ENCODE peak calls at places on chromosomes 12 and 14, in seven cellular contexts. Y is mesenchymal stem cell, U is H9, K is IMR-90, H is mesendoderm, Z is trophoblast cell, M is H1. E is an unnamed sample.

GRCh38 chr12:52871291-52871961 is 22.6 kb upstream of the KRT78 start:
- DNase-seq in H (peak), Z (peak), M (no peak), U (no peak), K (peak), Y (peak), E (no peak)

GRCh38 chr14:83164591-83164990 is 1630.9 kb upstream of the SEL1L start:
- DNase-seq in K (no peak), Z (no peak), U (no peak), Y (no peak), M (no peak), H (no peak), E (no peak)

GRCh38 chr12:1593232-1594044 is 943 bp downstream of the FBXL14 start:
- DNase-seq in U (peak), H (peak), K (no peak), Y (peak), Z (peak), M (no peak), E (no peak)

GRCh38 chr12:52523825-52524224 is 3.6 kb upstream of the KRT5 start:
- DNase-seq in Z (peak), U (no peak), K (no peak), Y (no peak), M (no peak), H (no peak), E (no peak)

GRCh38 chr14:102986810-102987579 is 64.5 kb downstream of the AMN start:
- DNase-seq in Z (no peak), K (peak), U (no peak), Y (peak), H (no peak), M (no peak), E (no peak)

GRCh38 chr12:86521870-86522269 is 265.7 kb upstream of the MGAT4C start:
- DNase-seq in M (no peak), Y (no peak), K (no peak), U (no peak), H (no peak), Z (no peak), E (no peak)

GRCh38 chr12:1928439-1929121 is 10.1 kb upstream of the CACNA2D4 start:
- DNase-seq in U (peak), Y (no peak), Z (no peak), H (no peak), K (no peak), M (no peak), E (no peak)

GRCh38 chr12:21775130-21775920 is 819 bp upstream of the KCNJ8 start:
- DNase-seq in U (no peak), K (no peak), Y (no peak), H (peak), M (no peak), Z (no peak), E (no peak)

GRCh38 chr12:32107376-32108267 is 975 bp downstream of the BICD1 start:
- DNase-seq in Y (peak), U (no peak), M (no peak), Z (peak), H (peak), K (peak), E (peak)

GRCh38 chr12:112971248-112971647 is 7.1 kb upstream of the OAS2 start:
- DNase-seq in U (no peak), Y (no peak), Z (no peak), M (no peak), H (no peak), K (peak), E (no peak)

GRCh38 chr14:22614240-22614799 is 16.2 kb downstream of the ABHD4 start:
- DNase-seq in Y (peak), K (peak), M (no peak), Z (peak), H (peak), U (no peak), E (no peak)

GRCh38 chr14:79670811-79671210 is 540.5 kb downstream of the DIO2 start:
- DNase-seq in U (no peak), H (no peak), Y (no peak), K (no peak), Z (peak), M (no peak), E (no peak)

GRCh38 chr12:24728366-24728765 is 220.5 kb downstream of the BCAT1 start:
- DNase-seq in U (no peak), Z (peak), K (peak), M (no peak), Y (peak), H (peak), E (no peak)

GRCh38 chr12:52924764-52925716 is 20.2 kb upstream of the KRT8 start:
- DNase-seq in K (peak), U (peak), H (peak), Y (peak), M (no peak), Z (peak), E (no peak)

GRCh38 chr12:76460807-76461206 is 98.8 kb downstream of the OSBPL8 start:
- DNase-seq in K (no peak), Z (no peak), Y (no peak), U (no peak), H (no peak), M (no peak), E (no peak)

GRCh38 chr12:52213541-52214420 is 19.3 kb upstream of the KRT7 start:
- DNase-seq in M (peak), U (peak), K (peak), Z (peak), Y (peak), H (peak), E (peak)

GRCh38 chr12:58530421-58531067 is 389.8 kb downstream of the LRIG3 start:
- DNase-seq in Z (no peak), K (peak), Y (peak), H (no peak), M (no peak), U (no peak), E (no peak)

GRCh38 chr14:99659333-99659741 is 14.4 kb downstream of the HHIPL1 start:
- DNase-seq in K (no peak), Z (peak), Y (no peak), U (no peak), H (no peak), M (no peak), E (no peak)

GRCh38 chr12:120290541-120291312 is 976 bp downstream of the RNU4-2 start:
- DNase-seq in Y (no peak), H (peak), Z (peak), M (no peak), U (peak), K (no peak), E (no peak)

GRCh38 chr12:89960011-89960507 is 251.4 kb upstream of the ATP2B1 start:
- DNase-seq in M (no peak), U (no peak), Y (peak), H (no peak), Z (peak), K (peak), E (no peak)

GRCh38 chr12:52805739-52806138 is 8.2 kb downstream of the KRT4 start:
- DNase-seq in H (no peak), Z (no peak), U (no peak), K (no peak), M (no peak), Y (no peak), E (no peak)

GRCh38 chr14:104749111-104749649 is 3.8 kb upstream of the SIVA1 start:
- DNase-seq in Y (no peak), Z (peak), K (peak), H (peak), M (no peak), U (no peak), E (no peak)

GRCh38 chr14:21300892-21301291 is 21.0 kb downstream of the RPGRIP1 start:
- DNase-seq in M (peak), H (peak), K (no peak), Y (no peak), U (peak), Z (no peak), E (peak)

GRCh38 chr12:127262658-127263057 is 1004.3 kb upstream of the TMEM132C start:
- DNase-seq in U (no peak), Y (no peak), Z (no peak), M (no peak), H (no peak), K (no peak), E (no peak)

GRCh38 chr14:99716850-99717681 is 33.0 kb downstream of the CYP46A1 start:
- DNase-seq in Y (no peak), M (no peak), Z (no peak), U (no peak), K (no peak), H (no peak), E (no peak)

GRCh38 chr12:55972906-55973597 is 826 bp upstream of the RAB5B start:
- DNase-seq in K (peak), U (no peak), Z (no peak), H (no peak), M (no peak), Y (no peak), E (no peak)

GRCh38 chr14:23294734-23295561 is 7.7 kb downstream of the PPP1R3E start:
- DNase-seq in Y (peak), U (peak), H (peak), K (peak), Z (peak), M (no peak), E (peak)

GRCh38 chr14:23153891-23154796 is 29.3 kb downstream of the SLC7A8 start:
- DNase-seq in M (no peak), Y (no peak), U (peak), H (peak), Z (peak), K (no peak), E (no peak)

GRCh38 chr14:73811164-73811503 is 40.5 kb upstream of the PTGR2 start:
- DNase-seq in H (no peak), U (no peak), Z (no peak), Y (no peak), K (no peak), M (no peak), E (no peak)
- H3K4ac ChIP-seq in H (no peak), U (no peak), Z (no peak), Y (no peak), K (no peak), M (no peak), E (no peak)

DNA sequence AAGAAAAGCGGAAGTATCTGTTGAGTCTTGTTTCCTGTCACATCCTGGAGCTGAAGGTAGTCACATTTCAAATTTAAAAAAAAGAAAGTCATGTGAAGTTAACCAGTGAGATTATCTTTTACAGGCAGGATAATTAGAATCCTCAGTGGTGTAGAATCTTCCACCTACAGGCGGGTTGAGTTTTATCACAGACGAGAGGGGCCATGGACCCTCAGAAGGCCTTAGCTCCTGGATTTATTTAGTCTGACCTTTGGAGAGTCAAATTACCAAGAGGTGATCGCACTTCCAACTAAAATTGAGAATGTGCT is 13.0 kb upstream of the GNG2 start:
- DNase-seq in U (no peak), H (no peak), Z (no peak), Y (no peak), K (no peak), M (no peak), E (no peak)
- H3K4ac ChIP-seq in U (no peak), H (no peak), Z (no peak), Y (no peak), K (no peak), M (peak), E (no peak)

GRCh38 chr12:62471734-62472133 is 5.1 kb downstream of the MON2 start:
- DNase-seq in K (no peak), Y (no peak), M (no peak), Z (no peak), U (no peak), H (peak), E (no peak)
- H3K4ac ChIP-seq in K (no peak), Y (no peak), M (no peak), Z (no peak), U (no peak), H (no peak), E (no peak)

GRCh38 chr14:89598548-89599186 is 181.6 kb upstream of the FOXN3 start:
- DNase-seq in H (peak), U (no peak), Z (peak), K (peak), M (no peak), Y (peak), E (no peak)

GRCh38 chr14:89603938-89604480 is 187.0 kb upstream of the FOXN3 start:
- DNase-seq in Y (no peak), H (no peak), Z (no peak), K (no peak), M (no peak), U (no peak), E (no peak)

GRCh38 chr14:89600029-89600428 is 183.0 kb upstream of the FOXN3 start:
- DNase-seq in M (no peak), K (no peak), U (no peak), H (no peak), Y (no peak), Z (no peak), E (no peak)

GRCh38 chr14:89600950-89601826 is 184.2 kb upstream of the FOXN3 start:
- DNase-seq in Z (peak), U (no peak), Y (peak), K (no peak), H (peak), M (no peak), E (no peak)
- H3K4ac ChIP-seq in Z (no peak), U (no peak), Y (no peak), K (no peak), H (no peak), M (no peak), E (no peak)

GRCh38 chr14:105818712-105819005 is 292.3 kb downstream of the TMEM121 start:
- DNase-seq in M (no peak), Y (no peak), Z (no peak), H (no peak), K (no peak), U (no peak), E (no peak)

GRCh38 chr14:105817971-105818711 is 291.8 kb downstream of the TMEM121 start:
- DNase-seq in M (no peak), K (no peak), Y (no peak), U (no peak), Z (no peak), H (no peak), E (no peak)
- H3K4ac ChIP-seq in M (no peak), K (no peak), Y (no peak), U (no peak), Z (no peak), H (no peak), E (no peak)

DNA sequence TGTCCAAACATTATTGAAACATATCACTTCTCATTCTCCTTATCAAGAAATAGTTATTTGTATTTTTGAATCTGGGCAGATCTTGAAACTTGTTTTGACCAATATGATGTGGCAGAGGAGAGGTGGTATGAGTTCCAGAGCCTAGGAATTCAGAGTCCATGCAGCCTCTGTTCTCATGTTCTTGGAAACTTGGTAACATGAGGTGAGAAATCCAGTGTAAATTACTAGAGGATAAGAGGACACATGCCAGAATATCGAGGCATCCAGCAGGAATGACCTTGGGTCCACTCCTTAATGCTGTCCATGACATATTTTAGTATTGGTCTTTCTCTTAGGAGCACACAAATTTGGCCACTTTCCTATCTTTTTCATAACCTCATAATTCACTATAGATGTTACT is 1374.6 kb downstream of the FSCB start:
- DNase-seq in M (no peak), U (no peak), H (peak), K (no peak), Y (no peak), Z (no peak), E (no peak)
- H3K4ac ChIP-seq in M (no peak), U (no peak), H (no peak), K (no peak), Y (no peak), Z (no peak), E (no peak)